ENCODE peak calls at places on chromosomes 5 and 9, in nine cellular contexts. Q, O, K, J, F, E, V, H and M are unnamed samples.

GRCh38 chr9:78014776-78015175 is 16.8 kb downstream of the GNAQ start:
- DNase-seq in K (no peak), H (no peak), E (no peak), J (peak), V (peak), F (no peak), Q (no peak), O (no peak), M (no peak)

GRCh38 chr5:36769129-36769528 is 107.4 kb upstream of the NIPBL start:
- DNase-seq in H (no peak), J (no peak), K (no peak), O (no peak), Q (no peak), V (no peak), F (no peak), E (no peak), M (no peak)

GRCh38 chr9:87564111-87564510 is 66.4 kb downstream of the DAPK1 start:
- DNase-seq in K (no peak), O (peak), J (no peak), Q (no peak), H (no peak), V (no peak), F (no peak), E (no peak), M (no peak)

GRCh38 chr9:81575976-81576375 is 113.4 kb downstream of the TLE1 start:
- DNase-seq in Q (no peak), V (peak), J (peak), O (no peak), K (no peak), E (no peak), H (no peak), F (no peak), M (no peak)

GRCh38 chr5:12772276-12772675 is 868.0 kb upstream of the CTNND2 start:
- DNase-seq in O (no peak), K (no peak), F (no peak), E (no peak), H (no peak), J (no peak), V (no peak), Q (no peak), M (no peak)

GRCh38 chr5:41871866-41872265 is 1.6 kb upstream of the OXCT1 start:
- DNase-seq in H (no peak), Q (no peak), K (no peak), J (peak), V (peak), O (peak), F (peak), E (no peak), M (no peak)

GRCh38 chr5:38420691-38421395 is 135.6 kb downstream of the LIFR start:
- DNase-seq in H (no peak), E (peak), O (peak), V (peak), F (peak), Q (peak), J (peak), K (peak), M (no peak)

GRCh38 chr9:98482248-98482647 is 226.5 kb downstream of the GABBR2 start:
- DNase-seq in K (no peak), Q (no peak), E (no peak), O (no peak), J (no peak), V (no peak), H (no peak), F (no peak), M (no peak)

GRCh38 chr5:150137997-150138396 is 17.6 kb downstream of the PDGFRB start:
- DNase-seq in J (no peak), Q (no peak), O (no peak), V (peak), K (no peak), H (no peak), F (peak), E (no peak), M (no peak)

GRCh38 chr5:96775689-96776088 is 32.1 kb downstream of the ERAP1 start:
- DNase-seq in K (no peak), E (no peak), F (no peak), O (no peak), J (no peak), V (no peak), H (no peak), Q (no peak), M (no peak)

GRCh38 chr5:111563041-111563822 is 50.9 kb upstream of the STARD4 start:
- DNase-seq in F (peak), E (no peak), K (no peak), Q (no peak), J (no peak), V (peak), O (no peak), H (peak), M (no peak)

GRCh38 chr9:1320667-1321195 is 270.6 kb downstream of the DMRT2 start:
- DNase-seq in E (no peak), F (no peak), K (no peak), H (no peak), Q (no peak), O (no peak), V (no peak), J (no peak), M (no peak)

GRCh38 chr9:107870927-107871720 is 381.6 kb upstream of the KLF4 start:
- DNase-seq in E (no peak), F (no peak), J (peak), V (no peak), O (no peak), H (no peak), K (peak), Q (no peak), M (no peak)

GRCh38 chr9:70480405-70480980 is 66.0 kb upstream of the KLF9 start:
- DNase-seq in F (peak), H (peak), J (peak), E (peak), K (peak), Q (no peak), V (peak), O (peak), M (no peak)

GRCh38 chr5:36696059-36696673 is 89.8 kb downstream of the SLC1A3 start:
- DNase-seq in Q (peak), H (peak), V (peak), O (peak), J (peak), E (peak), F (peak), K (peak), M (peak)

GRCh38 chr9:113542741-113543140 is 79.2 kb downstream of the RGS3 start:
- DNase-seq in K (no peak), O (no peak), Q (no peak), V (no peak), J (no peak), F (no peak), E (no peak), H (no peak), M (peak)

GRCh38 chr5:127358274-127358673 is 67.7 kb downstream of the MEGF10 start:
- DNase-seq in K (no peak), J (no peak), O (no peak), V (no peak), E (no peak), Q (no peak), F (no peak), H (no peak), M (no peak)

GRCh38 chr5:168471785-168472184 is 14.5 kb upstream of the RARS1 start:
- DNase-seq in Q (no peak), F (no peak), V (peak), K (no peak), O (peak), H (no peak), E (no peak), J (no peak), M (no peak)

GRCh38 chr9:112348257-112348992 is 15.0 kb upstream of the PTBP3 start:
- DNase-seq in E (peak), O (peak), H (no peak), K (no peak), J (peak), Q (peak), F (peak), V (peak), M (peak)

GRCh38 chr9:100099722-100100042 is 639 bp downstream of the INVS start:
- DNase-seq in O (peak), K (no peak), J (no peak), E (peak), H (no peak), Q (peak), F (peak), V (no peak), M (no peak)

GRCh38 chr9:136996361-136997281 is at the start of gene CLIC3:
- DNase-seq in J (peak), Q (peak), K (peak), H (no peak), F (peak), V (no peak), O (peak), E (no peak), M (no peak)

GRCh38 chr9:111298111-111298510 is 31.9 kb downstream of the OR2K2 start:
- DNase-seq in Q (no peak), F (no peak), O (no peak), H (no peak), K (no peak), V (no peak), J (no peak), E (no peak), M (no peak)

GRCh38 chr5:180154821-180155220 is 54.2 kb downstream of the RASGEF1C start:
- DNase-seq in E (no peak), J (no peak), K (no peak), H (no peak), O (no peak), F (no peak), V (no peak), Q (no peak), M (no peak)

GRCh38 chr9:22035591-22036011 is 26.5 kb upstream of the CDKN2B start:
- DNase-seq in F (no peak), K (no peak), H (no peak), V (no peak), O (no peak), Q (no peak), E (no peak), J (no peak), M (no peak)

GRCh38 chr9:18448101-18448500 is 25.9 kb upstream of the ADAMTSL1 start:
- DNase-seq in F (no peak), E (no peak), H (no peak), V (no peak), O (no peak), Q (no peak), K (no peak), J (no peak), M (no peak)

GRCh38 chr9:127991757-127992274 is 11.0 kb upstream of the EEIG1 start:
- DNase-seq in O (no peak), H (no peak), K (no peak), Q (no peak), F (no peak), V (no peak), J (no peak), E (no peak), M (no peak)